ENCODE peak calls at places on chromosome 1, in four cellular contexts. Y is fibroblast of lung, J is epithelial cell of esophagus, B is H9. L is an unnamed sample.

GRCh38 chr1:12593621-12594066 is 24.4 kb downstream of the DHRS3 start:
- DNase-seq in J (peak), B (no peak), Y (peak), L (no peak)

GRCh38 chr1:38084700-38085099 is 38.1 kb upstream of the POU3F1 start:
- DNase-seq in Y (no peak), J (no peak), B (no peak), L (no peak)

GRCh38 chr1:242205622-242206489 is 207.0 kb upstream of the MAP1LC3C start:
- DNase-seq in J (peak), B (no peak), Y (peak), L (no peak)

GRCh38 chr1:109640285-109640865 is 15.5 kb upstream of the GSTM4 start:
- DNase-seq in B (peak), Y (peak), J (peak), L (peak)

GRCh38 chr1:32468791-32469190 is 3.9 kb downstream of the ZBTB8B start:
- DNase-seq in Y (no peak), B (no peak), J (no peak), L (no peak)

GRCh38 chr1:88150330-88150729 is 533.7 kb upstream of the PKN2 start:
- DNase-seq in Y (no peak), J (no peak), B (no peak), L (no peak)

GRCh38 chr1:18549896-18550295 is 69.2 kb downstream of the KLHDC7A start:
- DNase-seq in J (no peak), Y (no peak), B (no peak), L (no peak)

GRCh38 chr1:2226525-2227340 is 1.4 kb upstream of the SKI start:
- DNase-seq in Y (no peak), B (no peak), J (no peak), L (no peak)

GRCh38 chr1:88801575-88802208 is 89.7 kb downstream of the GTF2B start:
- DNase-seq in B (no peak), J (peak), Y (peak), L (no peak)

GRCh38 chr1:46735708-46736324 is 16.9 kb upstream of the EFCAB14 start:
- DNase-seq in B (peak), J (peak), Y (peak), L (peak)

GRCh38 chr1:151681921-151682320 is 34.7 kb downstream of the CELF3 start:
- DNase-seq in B (no peak), J (no peak), Y (no peak), L (no peak)

GRCh38 chr1:214044438-214045214 is 56.9 kb downstream of the PROX1 start:
- DNase-seq in Y (no peak), J (no peak), B (no peak), L (no peak)

GRCh38 chr1:9629445-9630201 is 21.9 kb upstream of the PIK3CD start:
- DNase-seq in J (no peak), B (no peak), Y (no peak), L (no peak)

GRCh38 chr1:34162852-34163766 is 1.9 kb downstream of the CSMD2 start:
- DNase-seq in J (peak), B (peak), Y (peak), L (peak)

GRCh38 chr1:111604931-111605330 is 14.7 kb upstream of the RAP1A start:
- DNase-seq in B (no peak), J (peak), Y (peak), L (no peak)

GRCh38 chr1:152623203-152623844 is 421 bp upstream of the LCE3A start:
- DNase-seq in B (no peak), J (no peak), Y (no peak), L (no peak)

GRCh38 chr1:85396194-85396593 is 68.8 kb downstream of the DDAH1 start:
- DNase-seq in J (no peak), Y (no peak), B (no peak), L (no peak)

GRCh38 chr1:163673756-163674155 is 352.0 kb downstream of the NUF2 start:
- DNase-seq in Y (peak), B (no peak), J (no peak), L (no peak)

GRCh38 chr1:61782771-61783170 is 40.5 kb downstream of the PATJ start:
- DNase-seq in B (no peak), J (no peak), Y (no peak), L (no peak)

GRCh38 chr1:220300442-220301121 is 28.3 kb upstream of the RAB3GAP2 start:
- DNase-seq in Y (peak), J (peak), B (peak), L (peak)

GRCh38 chr1:61254629-61255323 is 172.4 kb downstream of the NFIA start:
- DNase-seq in J (peak), B (no peak), Y (peak), L (no peak)

GRCh38 chr1:27658951-27659496 is 13.0 kb downstream of the IFI6 start:
- DNase-seq in B (peak), Y (peak), J (peak), L (no peak)

GRCh38 chr1:24929876-24930702 is at the start of gene RUNX3:
- DNase-seq in B (peak), Y (no peak), J (peak), L (no peak)

GRCh38 chr1:26471498-26472329 is 526 bp upstream of the HMGN2 start:
- DNase-seq in J (peak), Y (peak), B (peak), L (peak)

GRCh38 chr1:1136547-1137230 is 20.8 kb upstream of the C1orf159 start:
- DNase-seq in Y (no peak), B (no peak), J (no peak), L (no peak)

GRCh38 chr1:216034506-216034905 is 388.7 kb downstream of the USH2A start:
- DNase-seq in B (peak), J (peak), Y (no peak), L (peak)
- TF ChIP-seq CTCF in B (peak), J (peak), Y (peak), L (peak)

DNA sequence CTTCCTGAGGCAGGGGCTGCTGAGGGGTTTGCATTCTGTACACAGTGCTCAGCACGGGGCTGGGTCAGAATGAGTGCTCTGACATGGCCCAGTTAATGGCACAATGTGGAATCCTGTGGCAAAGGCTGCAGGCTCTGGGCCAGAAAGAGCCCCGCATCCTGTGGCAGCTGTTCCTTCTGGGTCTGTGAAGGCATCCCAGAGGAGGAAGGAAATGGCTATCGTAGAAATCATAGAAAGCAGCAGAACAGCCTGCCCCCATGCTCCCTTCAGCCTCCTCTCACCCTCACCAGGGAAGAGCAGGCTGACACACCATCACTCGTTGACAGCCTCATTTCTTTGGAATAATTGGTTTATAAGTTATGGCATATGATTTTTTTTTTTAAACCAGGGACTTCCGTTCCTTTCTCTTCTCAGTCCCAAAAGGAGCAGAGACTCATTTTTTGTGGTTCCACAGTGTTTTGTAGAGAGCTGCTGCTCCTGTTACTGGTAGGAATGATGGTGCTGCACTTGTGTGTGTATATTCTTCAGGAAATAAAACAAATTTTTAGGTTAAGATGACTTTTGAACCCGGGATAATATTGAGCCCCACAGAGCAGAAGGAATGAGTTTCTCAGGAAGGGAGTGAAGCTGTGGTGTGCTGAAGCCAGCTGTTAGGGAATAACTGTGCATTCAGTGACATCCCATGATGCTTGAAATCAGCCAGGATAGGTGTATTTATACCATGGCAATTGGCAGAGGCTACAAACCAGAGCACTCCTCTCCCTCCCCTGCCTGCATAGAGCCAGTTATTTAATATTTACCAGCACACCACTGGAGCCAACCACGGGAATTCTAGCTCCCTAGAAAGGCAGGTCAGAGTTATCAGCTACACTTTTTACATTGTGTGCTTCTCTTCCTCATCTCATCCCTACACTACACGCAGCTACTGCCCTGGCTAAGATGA is 32.0 kb downstream of the PLXNA2 start:
- DNase-seq in B (no peak), Y (no peak), J (no peak), L (peak)
- TF ChIP-seq CTCF in B (no peak), Y (peak), J (no peak), L (no peak)

GRCh38 chr1:201653883-201654282 is 115.0 kb downstream of the NAV1 start:
- DNase-seq in B (no peak), Y (no peak), J (no peak), L (no peak)
- TF ChIP-seq CTCF in B (no peak), Y (no peak), J (no peak), L (no peak)

GRCh38 chr1:172402878-172403573 is 17.5 kb upstream of the C1orf105 start:
- DNase-seq in J (no peak), B (no peak), Y (no peak), L (no peak)

GRCh38 chr1:172400073-172400737 is 20.3 kb upstream of the C1orf105 start:
- DNase-seq in Y (no peak), J (no peak), B (no peak), L (peak)

GRCh38 chr1:172399369-172400072 is 21.0 kb upstream of the C1orf105 start:
- DNase-seq in J (peak), B (no peak), Y (peak), L (no peak)

GRCh38 chr1:172398193-172398592 is 22.3 kb upstream of the C1orf105 start:
- DNase-seq in B (no peak), J (no peak), Y (peak), L (no peak)

GRCh38 chr1:172401907-172402306 is 18.6 kb upstream of the C1orf105 start:
- DNase-seq in J (no peak), Y (no peak), B (peak), L (no peak)
- TF ChIP-seq CTCF in J (peak), Y (peak), B (peak), L (peak)

GRCh38 chr1:113103048-113103447 is 30.1 kb downstream of the LRIG2 start:
- DNase-seq in J (peak), B (no peak), Y (no peak), L (no peak)

GRCh38 chr1:113103977-113104376 is 31.0 kb downstream of the LRIG2 start:
- DNase-seq in B (no peak), Y (no peak), J (no peak), L (no peak)

GRCh38 chr1:113106910-113107309 is 33.9 kb downstream of the LRIG2 start:
- DNase-seq in Y (no peak), B (no peak), J (no peak), L (no peak)

GRCh38 chr1:113096493-113096892 is 23.5 kb downstream of the LRIG2 start:
- DNase-seq in B (no peak), J (no peak), Y (no peak), L (no peak)

DNA sequence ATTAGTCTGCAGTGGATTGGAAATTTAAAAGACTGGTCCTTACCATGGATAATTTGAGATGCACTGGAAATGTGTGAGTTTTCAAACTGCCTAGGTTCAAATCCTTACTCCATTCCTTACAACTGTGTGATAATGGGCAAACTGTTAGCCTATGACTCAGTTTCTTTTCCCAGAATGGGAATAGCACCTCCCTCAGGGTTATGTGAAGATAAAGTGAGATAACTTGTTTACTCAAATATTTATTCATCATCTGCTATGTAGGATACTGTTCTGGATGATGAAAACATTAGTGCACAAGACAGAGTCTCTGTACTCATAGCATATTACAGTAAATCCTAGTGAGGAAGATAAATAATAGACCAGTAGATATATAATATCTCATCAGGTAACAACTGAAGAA is 28.6 kb downstream of the LRIG2 start:
- DNase-seq in Y (no peak), J (peak), B (no peak), L (no peak)
- TF ChIP-seq CTCF in Y (no peak), J (no peak), B (no peak), L (no peak)

GRCh38 chr1:224852901-224853568 is 76.4 kb upstream of the DNAH14 start:
- DNase-seq in J (peak), Y (peak), B (no peak), L (no peak)
- TF ChIP-seq CTCF in J (peak), Y (peak), B (peak), L (peak)